ENCODE peak calls at places on chromosomes 12 and 14, in eight cellular contexts. I, Z, R, Y, N, Q, G and H are unnamed samples.

GRCh38 chr12:57173089-57173488 is 25.7 kb upstream of the LRP1-AS start:
- DNase-seq in I (peak; percentile 92), Z (no peak), R (no peak), Y (no peak), N (no peak), Q (no peak), G (no peak), H (peak; percentile 89)

GRCh38 chr12:108854453-108855283 is 2.7 kb downstream of the SSH1 start:
- DNase-seq in I (peak; percentile 95), Z (peak; percentile 93), R (peak; percentile 94), Y (peak; percentile 97), N (peak; percentile 98), Q (peak; percentile 79), G (peak; percentile 66), H (no peak)

GRCh38 chr12:29516431-29516875 is 19.0 kb upstream of the OVCH1 start:
- DNase-seq in I (no peak), Z (no peak), R (peak; percentile 75), Y (peak; percentile 62), N (peak; percentile 5), Q (no peak), G (no peak), H (no peak)

GRCh38 chr12:25800101-25800500 is 158.4 kb upstream of the RASSF8 start:
- DNase-seq in I (no peak), Z (no peak), R (no peak), Y (peak; percentile 59), N (no peak), Q (no peak), G (no peak), H (no peak)

GRCh38 chr12:12449533-12450025 is 92.7 kb downstream of the BORCS5 start:
- DNase-seq in I (no peak), Z (peak; percentile 83), R (no peak), Y (peak; percentile 64), N (no peak), Q (no peak), G (peak; percentile 6), H (no peak)

GRCh38 chr12:51821423-51822260 is 26.9 kb downstream of the FIGNL2 start:
- DNase-seq in I (peak; percentile 46), Z (no peak), R (no peak), Y (no peak), N (no peak), Q (no peak), G (no peak), H (no peak)

GRCh38 chr14:36238666-36239363 is 62.3 kb upstream of the PTCSC3 start:
- DNase-seq in I (no peak), Z (no peak), R (peak; percentile 12), Y (peak; percentile 35), N (peak; percentile 85), Q (no peak), G (no peak), H (no peak)

GRCh38 chr12:50088577-50089335 is 3.6 kb downstream of the SMARCD1 start:
- DNase-seq in I (no peak), Z (no peak), R (no peak), Y (peak; percentile 71), N (no peak), Q (no peak), G (no peak), H (peak; percentile 87)

GRCh38 chr14:78758333-78758732 is 588.2 kb downstream of the NRXN3 start:
- DNase-seq in I (no peak), Z (no peak), R (no peak), Y (peak; percentile 60), N (peak; percentile 18), Q (no peak), G (no peak), H (peak; percentile 72)

GRCh38 chr12:109461049-109461845 is 15.9 kb downstream of the KCTD10 start:
- DNase-seq in I (no peak), Z (no peak), R (no peak), Y (peak; percentile 64), N (peak; percentile 58), Q (no peak), G (no peak), H (no peak)

GRCh38 chr14:101215936-101216335 is 312.4 kb upstream of the RTL1 start:
- DNase-seq in I (no peak), Z (peak; percentile 44), R (no peak), Y (no peak), N (no peak), Q (peak; percentile 20), G (no peak), H (no peak)

GRCh38 chr12:40152783-40153383 is 47.0 kb upstream of the SLC2A13 start:
- DNase-seq in I (no peak), Z (peak; percentile 73), R (peak; percentile 5), Y (peak; percentile 72), N (peak; percentile 43), Q (peak; percentile 54), G (no peak), H (peak; percentile 85)

GRCh38 chr12:104060791-104061190 is 3.5 kb upstream of the HCFC2 start:
- DNase-seq in I (no peak), Z (no peak), R (no peak), Y (no peak), N (no peak), Q (no peak), G (no peak), H (no peak)

GRCh38 chr12:108514468-108514972 is 557 bp upstream of the FICD start:
- DNase-seq in I (no peak), Z (no peak), R (no peak), Y (no peak), N (no peak), Q (no peak), G (no peak), H (no peak)

GRCh38 chr14:35949933-35950332 is 123.8 kb downstream of the BRMS1L start:
- DNase-seq in I (no peak), Z (no peak), R (no peak), Y (peak; percentile 2), N (no peak), Q (no peak), G (no peak), H (no peak)

GRCh38 chr12:126668961-126669360 is 1598.0 kb upstream of the TMEM132C start:
- DNase-seq in I (no peak), Z (no peak), R (peak; percentile 65), Y (peak; percentile 12), N (peak; percentile 67), Q (no peak), G (no peak), H (no peak)

GRCh38 chr12:92028039-92028709 is 117.5 kb downstream of the BTG1 start:
- DNase-seq in I (peak; percentile 5), Z (no peak), R (no peak), Y (peak; percentile 39), N (peak; percentile 21), Q (no peak), G (no peak), H (no peak)

GRCh38 chr12:104605685-104606084 is 148.9 kb downstream of the CHST11 start:
- DNase-seq in I (no peak), Z (peak; percentile 86), R (peak; percentile 4), Y (peak; percentile 58), N (peak; percentile 75), Q (peak; percentile 80), G (peak; percentile 43), H (peak; percentile 84)

GRCh38 chr14:64879635-64880381 is at the start of gene SPTB:
- DNase-seq in I (peak; percentile 49), Z (no peak), R (no peak), Y (no peak), N (no peak), Q (peak; percentile 89), G (no peak), H (peak; percentile 88)

GRCh38 chr12:64666054-64666914 is 56.0 kb downstream of the RASSF3 start:
- DNase-seq in I (no peak), Z (no peak), R (no peak), Y (peak; percentile 42), N (no peak), Q (no peak), G (no peak), H (no peak)
- H3K4me3 ChIP-seq in I (no peak overlapping the region), Z (peak overlapping the region; percentile 34), R (no peak overlapping the region), Y (no peak overlapping the region), N (no peak overlapping the region), Q (no peak overlapping the region), G (peak overlapping the region; percentile 39), H (no peak overlapping the region)

GRCh38 chr12:10175849-10176641 is 2.8 kb upstream of the TMEM52B start:
- DNase-seq in I (no peak), Z (no peak), R (no peak), Y (no peak), N (no peak), Q (no peak), G (no peak), H (no peak)
- TF ChIP-seq CTCF in I (no peak), Z (no peak), R (no peak), Y (no peak), N (no peak), Q (no peak), G (no peak), H (peak; percentile 18)

GRCh38 chr12:66169221-66170170 is at the start of gene TMBIM4:
- DNase-seq in I (peak; percentile 95), Z (peak; percentile 93), R (peak; percentile 59), Y (peak; percentile 97), N (peak; percentile 94), Q (peak; percentile 94), G (peak; percentile 51), H (peak; percentile 97)

GRCh38 chr12:66165141-66165540 is 4.7 kb downstream of the TMBIM4 start:
- DNase-seq in I (no peak), Z (no peak), R (no peak), Y (no peak), N (no peak), Q (no peak), G (no peak), H (no peak)

GRCh38 chr12:66170606-66171005 is 810 bp upstream of the TMBIM4 start:
- DNase-seq in I (no peak), Z (no peak), R (no peak), Y (no peak), N (no peak), Q (no peak), G (no peak), H (no peak)

GRCh38 chr12:66166561-66166960 is 3.2 kb downstream of the TMBIM4 start:
- DNase-seq in I (no peak), Z (no peak), R (no peak), Y (no peak), N (no peak), Q (no peak), G (no peak), H (no peak)

GRCh38 chr12:66168410-66168809 is 1.4 kb downstream of the TMBIM4 start:
- DNase-seq in I (no peak), Z (no peak), R (no peak), Y (no peak), N (no peak), Q (no peak), G (no peak), H (no peak)
- H3K4me3 ChIP-seq in I (peak overlapping the region; percentile 95), Z (peak overlapping the region; percentile 85), R (peak overlapping the region; percentile 91), Y (peak overlapping the region; percentile 90), N (peak overlapping the region; percentile 90), Q (peak overlapping the region; percentile 98), G (peak overlapping the region; percentile 98), H (peak overlapping the region; percentile 85)

DNA sequence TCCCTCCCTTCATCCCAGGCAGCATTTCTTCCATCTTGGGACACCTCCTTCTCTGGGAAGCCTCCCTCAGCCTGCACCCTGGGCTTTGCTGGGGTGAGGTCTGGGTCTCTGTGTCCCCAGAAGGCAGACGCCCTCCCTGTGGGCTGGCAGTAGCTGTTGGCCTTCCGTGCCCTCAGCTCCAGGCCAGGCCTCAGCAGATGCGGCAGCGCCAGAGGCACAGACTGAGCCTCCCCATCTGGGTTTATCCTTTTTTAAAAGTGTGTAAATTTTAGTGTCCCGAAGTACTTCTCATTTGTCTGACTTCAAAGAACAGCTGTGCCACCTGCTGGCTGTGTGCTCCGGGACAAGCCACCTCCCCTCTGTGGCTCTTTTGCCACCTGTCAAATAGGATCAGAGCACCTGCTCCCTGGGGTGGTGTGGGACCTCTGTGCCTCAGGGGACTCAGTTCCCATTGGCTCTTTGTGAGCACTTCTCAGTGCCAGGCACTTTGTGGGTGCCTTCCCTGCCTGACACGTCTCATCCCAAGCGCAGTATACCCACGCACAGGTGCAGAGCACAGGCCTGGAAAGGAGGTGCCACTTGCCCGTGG is 11.1 kb downstream of the EXOC3L4 start:
- DNase-seq in I (no peak), Z (no peak), R (no peak), Y (no peak), N (no peak), Q (no peak), G (no peak), H (peak; percentile 66)
- TF ChIP-seq CTCF in I (no peak), Z (no peak), R (no peak), Y (peak; percentile 10), N (no peak), Q (no peak), G (no peak), H (peak; percentile 26)